ENCODE peak calls at places on chromosomes 5 and 9, in five cellular contexts. R, P, A, M and Q are unnamed samples.

GRCh38 chr5:154519375-154519774 is 41.3 kb upstream of the HAND1 start:
- DNase-seq in A (no peak), P (no peak), R (no peak), M (no peak), Q (no peak)

GRCh38 chr5:31774779-31775178 is 135.8 kb downstream of the PDZD2 start:
- DNase-seq in R (no peak), A (no peak), M (no peak), P (no peak), Q (no peak)

GRCh38 chr5:10896016-10896415 is 135.0 kb upstream of the DAP start:
- DNase-seq in R (no peak), P (no peak), A (no peak), M (no peak), Q (no peak)

GRCh38 chr9:135896205-135896604 is 11.1 kb downstream of the CAMSAP1 start:
- DNase-seq in A (no peak), M (no peak), R (no peak), P (no peak), Q (no peak)

GRCh38 chr9:103183569-103184191 is 188.5 kb downstream of the CYLC2 start:
- DNase-seq in P (no peak), M (no peak), R (no peak), A (no peak), Q (no peak)

GRCh38 chr5:150573216-150573615 is 65.3 kb downstream of the NDST1 start:
- DNase-seq in P (no peak), M (no peak), R (no peak), A (no peak), Q (no peak)

GRCh38 chr5:115857621-115858349 is 16.1 kb downstream of the AP3S1 start:
- DNase-seq in P (no peak), M (no peak), A (no peak), R (no peak), Q (no peak)

GRCh38 chr5:144547098-144547499 is 376.4 kb downstream of the KCTD16 start:
- DNase-seq in M (no peak), P (no peak), R (no peak), A (no peak), Q (no peak)

GRCh38 chr5:1141827-1142226 is 30.0 kb upstream of the SLC12A7 start:
- DNase-seq in R (no peak), A (no peak), P (no peak), M (no peak), Q (no peak)

GRCh38 chr9:5712651-5713360 is 83.9 kb downstream of the RIC1 start:
- DNase-seq in R (no peak), A (no peak), M (no peak), P (no peak), Q (no peak)

GRCh38 chr9:14908221-14909206 is 1.7 kb downstream of the FREM1 start:
- DNase-seq in P (no peak), M (no peak), A (no peak), R (no peak), Q (no peak)

GRCh38 chr9:33329117-33329563 is 38.8 kb downstream of the NFX1 start:
- DNase-seq in M (no peak), P (no peak), A (no peak), R (peak), Q (no peak)

GRCh38 chr9:121909111-121909510 is 184.0 kb downstream of the TTLL11 start:
- DNase-seq in A (no peak), M (no peak), R (no peak), P (no peak), Q (no peak)

GRCh38 chr9:124040935-124041816 is 29.6 kb downstream of the LHX2 start:
- DNase-seq in R (no peak), M (peak), P (no peak), A (peak), Q (no peak)